ENCODE peak calls at places on chromosomes 3 and 15, in four cellular contexts. G, I, F and P are unnamed samples.
A peak's percentile ranks its signal among the peaks of the same experiment; 100 is the strongest.

GRCh38 chr3:108100906-108101305 is 10.1 kb upstream of the CD47 start:
- DNase-seq in F (no peak), G (no peak), I (no peak), P (no peak)

GRCh38 chr3:139528281-139528680 is 11.3 kb downstream of the RBP1 start:
- DNase-seq in I (no peak), G (no peak), F (no peak), P (no peak)

GRCh38 chr15:66825139-66825538 is 123.1 kb downstream of the SMAD6 start:
- DNase-seq in G (no peak), I (no peak), F (no peak), P (no peak)

GRCh38 chr15:82750831-82751181 is 41.1 kb upstream of the AP3B2 start:
- DNase-seq in G (no peak), F (no peak), I (peak; percentile 23), P (no peak)

GRCh38 chr3:49462222-49462621 is 7.8 kb upstream of the DAG1 start:
- DNase-seq in G (no peak), I (peak; percentile 58), F (peak; percentile 67), P (no peak)

GRCh38 chr3:106825962-106826605 is 551.2 kb upstream of the CCDC54 start:
- DNase-seq in F (peak; percentile 86), G (no peak), I (no peak), P (no peak)

GRCh38 chr3:62097121-62097520 is 276.2 kb downstream of the FEZF2 start:
- DNase-seq in I (no peak), F (no peak), G (no peak), P (no peak)

GRCh38 chr3:155746703-155747102 is 1.8 kb upstream of the PLCH1 start:
- DNase-seq in G (no peak), F (no peak), I (no peak), P (no peak)

GRCh38 chr15:93223803-93224202 is 134.8 kb upstream of the RGMA start:
- DNase-seq in G (peak; percentile 26), F (no peak), I (no peak), P (no peak)

GRCh38 chr15:85611361-85611760 is 183.4 kb downstream of the KLHL25 start:
- DNase-seq in F (no peak), I (no peak), G (no peak), P (no peak)

GRCh38 chr15:31278544-31279220 is 48.0 kb upstream of the KLF13 start:
- DNase-seq in F (no peak), I (peak; percentile 2), G (no peak), P (no peak)

GRCh38 chr3:152524198-152525140 is 255.7 kb downstream of the MBNL1 start:
- DNase-seq in G (no peak), F (peak; percentile 62), I (peak; percentile 14), P (peak; percentile 23)

GRCh38 chr3:66177026-66177425 is 43.8 kb upstream of the SLC25A26 start:
- DNase-seq in I (no peak), G (no peak), F (no peak), P (no peak)

GRCh38 chr15:68511073-68511991 is 67.5 kb upstream of the CORO2B start:
- DNase-seq in G (peak; percentile 90), I (no peak), F (peak; percentile 57), P (no peak)

GRCh38 chr3:125322917-125323316 is 52.2 kb downstream of the ZNF148 start:
- DNase-seq in I (no peak), G (no peak), F (no peak), P (no peak)

GRCh38 chr3:65146149-65146548 is 458.3 kb upstream of the ADAMTS9 start:
- DNase-seq in F (no peak), G (no peak), I (no peak), P (no peak)

GRCh38 chr3:18558526-18558925 is 133.4 kb upstream of the SATB1 start:
- DNase-seq in I (no peak), F (no peak), G (no peak), P (no peak)

GRCh38 chr3:134869153-134869726 is 74.2 kb downstream of the EPHB1 start:
- DNase-seq in F (no peak), G (no peak), I (no peak), P (no peak)

GRCh38 chr3:24164967-24165366 is 219.9 kb downstream of the NR1D2 start:
- DNase-seq in G (no peak), I (no peak), F (no peak), P (no peak)

GRCh38 chr3:188633206-188633605 is 479.2 kb downstream of the LPP start:
- DNase-seq in G (no peak), I (no peak), F (no peak), P (no peak)

GRCh38 chr3:188631291-188632010 is 477.5 kb downstream of the LPP start:
- DNase-seq in I (no peak), F (peak; percentile 97), G (no peak), P (no peak)

GRCh38 chr3:188624384-188624783 is 470.4 kb downstream of the LPP start:
- DNase-seq in F (peak; percentile 72), G (no peak), I (no peak), P (no peak)

GRCh38 chr3:188624828-188625227 is 470.9 kb downstream of the LPP start:
- DNase-seq in I (no peak), F (no peak), G (no peak), P (no peak)

GRCh38 chr3:188627652-188628051 is 473.7 kb downstream of the LPP start:
- DNase-seq in F (peak; percentile 94), I (no peak), G (no peak), P (no peak)
- H3K27ac ChIP-seq in F (peak overlapping the region; percentile 82), I (no peak overlapping the region), G (peak overlapping the region; percentile 79), P (no peak overlapping the region)

GRCh38 chr15:74373731-74374647 is 6.5 kb upstream of the CYP11A1 start:
- DNase-seq in F (peak; percentile 72), I (peak; percentile 99), G (peak; percentile 98), P (peak; percentile 96)
- TF ChIP-seq POLR2A in F (peak; percentile 30), I (no peak), G (no peak), P (peak; percentile 32)

GRCh38 chr15:61367953-61368352 is 138.9 kb upstream of the RORA start:
- DNase-seq in I (no peak), G (no peak), F (no peak), P (no peak)

GRCh38 chr15:61364871-61365270 is 135.8 kb upstream of the RORA start:
- DNase-seq in F (no peak), I (no peak), G (no peak), P (no peak)
- H3K4me3 ChIP-seq in F (no peak overlapping the region), I (no peak overlapping the region), G (no peak overlapping the region), P (no peak overlapping the region)

DNA sequence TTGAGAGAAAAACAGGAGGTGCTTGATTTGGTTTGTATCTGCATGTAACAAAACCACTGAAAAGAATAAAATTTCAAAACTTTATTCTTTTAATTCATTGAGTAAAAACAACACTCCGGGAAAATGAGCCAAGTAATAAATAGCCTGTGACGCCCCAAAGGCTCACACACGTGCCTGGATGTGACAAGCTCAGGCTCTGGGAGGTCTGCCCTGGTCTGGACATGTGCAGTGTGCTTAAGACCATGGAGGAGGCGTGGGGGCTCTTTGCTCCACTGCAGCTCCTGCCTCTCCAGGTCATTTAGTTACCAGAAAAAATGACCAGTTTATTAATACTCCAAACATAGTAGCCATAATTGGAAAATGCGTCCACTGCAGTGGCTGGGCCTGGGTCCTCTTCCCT is 8.6 kb upstream of the NME9 start:
- DNase-seq in I (no peak), F (no peak), G (no peak), P (no peak)
- H3K27ac ChIP-seq in I (no peak overlapping the region), F (no peak overlapping the region), G (no peak overlapping the region), P (no peak overlapping the region)

GRCh38 chr3:194360568-194360967 is 9.0 kb downstream of the LRRC15 start:
- DNase-seq in G (no peak), I (no peak), F (no peak), P (no peak)
- TF ChIP-seq POLR2A in G (no peak), I (no peak), F (no peak), P (no peak)

DNA sequence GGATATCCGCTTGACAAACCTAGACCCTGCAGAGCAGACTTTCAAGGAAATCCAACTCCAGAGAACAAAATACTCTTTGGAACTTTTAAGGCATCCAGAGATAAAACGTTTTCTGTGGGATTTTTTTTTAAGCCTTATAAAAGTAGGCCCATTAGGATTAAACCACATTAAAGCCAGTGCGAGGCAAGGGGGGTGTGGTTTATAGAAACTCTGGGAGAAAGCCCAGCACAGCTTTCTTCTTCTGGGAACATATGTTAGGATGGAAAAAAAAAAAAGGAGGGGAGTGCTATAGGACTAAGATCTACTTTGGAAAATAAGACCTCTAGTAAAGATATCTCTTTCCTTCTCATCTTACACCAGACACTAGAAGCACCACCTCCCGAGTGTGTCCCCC is 4.0 kb downstream of the SHOX2 start:
- DNase-seq in G (no peak), I (no peak), F (no peak), P (no peak)
- H3K4me3 ChIP-seq in G (no peak overlapping the region), I (no peak overlapping the region), F (no peak overlapping the region), P (no peak overlapping the region)

DNA sequence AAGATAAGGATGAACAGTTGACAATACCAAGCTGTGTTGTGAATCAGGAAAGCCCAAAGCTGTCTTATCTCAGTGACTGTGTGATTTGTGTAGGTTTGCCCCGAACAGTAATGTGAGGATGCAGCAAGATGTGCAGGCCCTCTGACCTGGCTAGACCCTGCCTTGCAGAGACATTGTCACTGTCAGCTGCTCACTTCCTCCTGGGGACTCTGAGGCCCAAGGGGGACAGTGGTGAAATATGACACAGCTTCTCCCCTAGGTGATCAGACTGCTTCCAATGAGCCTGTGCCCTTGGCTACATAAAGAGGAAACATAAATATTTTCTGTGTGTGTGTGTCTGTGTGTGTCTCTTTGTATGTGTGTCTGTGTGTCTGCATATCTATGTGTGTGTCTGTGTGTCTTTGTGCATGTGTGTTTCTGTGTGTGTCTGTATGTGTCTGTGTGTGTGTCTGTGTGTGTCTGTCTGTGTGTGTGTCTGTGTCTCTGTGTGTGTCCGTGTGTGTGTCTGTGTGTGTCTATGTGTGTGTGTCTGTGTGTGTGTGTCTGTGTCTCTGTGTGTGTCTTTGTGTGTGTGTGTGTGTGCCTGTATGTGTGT is 21.7 kb downstream of the LRRK1 start:
- DNase-seq in F (no peak), G (peak; percentile 88), I (no peak), P (no peak)
- H3K27ac ChIP-seq in F (no peak overlapping the region), G (no peak overlapping the region), I (no peak overlapping the region), P (no peak overlapping the region)

DNA sequence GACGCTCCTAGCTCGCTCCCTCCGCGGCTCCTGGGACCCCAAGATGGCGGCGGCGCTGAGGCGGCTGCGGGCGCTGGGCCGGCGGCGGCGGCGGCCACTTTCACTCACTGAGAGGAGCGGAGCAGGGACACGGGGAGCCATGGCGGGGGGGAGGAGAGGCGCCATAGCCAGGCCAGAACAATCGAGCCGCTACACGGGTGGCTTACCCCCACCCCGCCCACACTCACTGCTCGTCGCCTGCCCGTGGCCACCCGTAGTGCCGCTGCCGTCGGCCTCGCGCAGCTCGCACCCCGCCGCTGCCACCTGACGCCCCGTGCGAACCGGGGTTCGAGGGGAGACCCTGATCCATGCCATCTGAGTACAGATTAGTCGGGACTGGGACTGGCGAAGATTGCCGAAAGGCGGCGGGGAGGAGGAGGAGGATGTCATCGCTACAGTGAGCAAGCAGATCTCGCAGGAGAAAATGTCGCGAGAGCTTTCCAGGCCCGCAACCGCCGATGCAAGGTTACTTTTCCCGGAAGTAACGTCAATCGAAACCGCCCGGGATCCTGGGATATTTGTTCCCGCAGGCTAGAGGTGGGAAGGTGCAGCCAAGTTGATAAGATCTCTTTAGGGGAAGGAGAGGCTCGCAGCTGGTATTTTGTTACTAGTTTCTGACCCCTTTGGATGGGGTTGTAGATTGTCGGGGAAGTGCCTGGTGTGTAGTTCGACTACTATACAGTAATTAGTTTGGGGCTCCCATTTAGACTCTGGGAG is at the start of gene INO80:
- DNase-seq in F (peak; percentile 99), I (peak; percentile 92), G (peak; percentile 99), P (peak; percentile 99)
- TF ChIP-seq POLR2A in F (peak; percentile 76), I (peak; percentile 88), G (no peak), P (peak; percentile 91)